ENCODE peak calls at places on chromosomes 4 and X, in five cellular contexts. S, J, E, A and V are unnamed samples.

GRCh38 chr4:56530269-56531148 is 24.9 kb downstream of the ARL9 start:
- DNase-seq in E (peak; percentile 85), A (peak; percentile 89), J (peak; percentile 82), S (peak; percentile 90), V (peak; percentile 84)

GRCh38 chr4:100017627-100018310 is 67.7 kb upstream of the H2AZ1 start:
- DNase-seq in A (no peak), J (no peak), E (no peak), S (no peak), V (no peak)

GRCh38 chr4:114043116-114043515 is 63.7 kb upstream of the ARSJ start:
- DNase-seq in J (no peak), S (no peak), A (no peak), E (no peak), V (no peak)

GRCh38 chr4:176259330-176260090 is 9.5 kb downstream of the ASB5 start:
- DNase-seq in E (no peak), J (no peak), A (no peak), S (no peak), V (no peak)

GRCh38 chr4:52880994-52881393 is 18.9 kb downstream of the RASL11B start:
- DNase-seq in S (no peak), E (no peak), A (no peak), J (no peak), V (no peak)

GRCh38 chrX:47577424-47577823 is 4.8 kb upstream of the TIMP1 start:
- DNase-seq in J (no peak), A (no peak), S (no peak), E (no peak), V (no peak)

GRCh38 chrX:119062750-119063374 is 9.9 kb upstream of the CT47C1 start:
- DNase-seq in A (no peak), J (peak; percentile 5), E (no peak), S (no peak), V (no peak)

GRCh38 chr4:93657527-93657926 is 171.0 kb upstream of the ATOH1 start:
- DNase-seq in E (no peak), J (no peak), S (no peak), A (no peak), V (no peak)

GRCh38 chr4:76278583-76278982 is 27.1 kb downstream of the FAM47E start:
- DNase-seq in S (no peak), E (no peak), J (no peak), A (no peak), V (no peak)

GRCh38 chrX:2608638-2609430 is 82.3 kb upstream of the CD99 start:
- DNase-seq in E (peak; percentile 89), S (peak; percentile 84), A (peak; percentile 92), J (peak; percentile 79), V (peak; percentile 90)

GRCh38 chr4:138535316-138535715 is 293.2 kb upstream of the SLC7A11 start:
- DNase-seq in S (no peak), A (no peak), E (no peak), J (no peak), V (no peak)

GRCh38 chr4:13642576-13642975 is 15.1 kb upstream of the BOD1L1 start:
- DNase-seq in S (no peak), A (no peak), J (no peak), E (no peak), V (no peak)